ENCODE peak calls at places on chromosomes 6 and 20, in four cellular contexts. X is stomach, M is breast epithelium, F is esophagus muscularis mucosa. U is an unnamed sample.

GRCh38 chr6:64817525-64817924 is 889.5 kb downstream of the EYS start:
- DNase-seq in F (no peak), M (no peak), X (no peak), U (no peak)

GRCh38 chr20:51854912-51855311 is 52.6 kb upstream of the SALL4 start:
- DNase-seq in X (no peak), M (no peak), F (no peak), U (no peak)

GRCh38 chr6:30507849-30508843 is 18.8 kb downstream of the HLA-E start:
- DNase-seq in X (no peak), F (peak), M (no peak), U (no peak)

GRCh38 chr6:108736832-108737231 is 111.4 kb upstream of the ARMC2 start:
- DNase-seq in F (no peak), X (no peak), M (no peak), U (peak)

GRCh38 chr6:41443616-41444525 is 102.3 kb upstream of the FOXP4 start:
- DNase-seq in X (no peak), M (no peak), F (no peak), U (no peak)

GRCh38 chr6:29845405-29846006 is 17.9 kb downstream of the HLA-G start:
- DNase-seq in F (no peak), X (no peak), M (no peak), U (no peak)

GRCh38 chr20:63900373-63900772 is 5.4 kb downstream of the DNAJC5 start:
- DNase-seq in F (no peak), X (no peak), M (no peak), U (no peak)

GRCh38 chr20:44704551-44704971 is 10.6 kb upstream of the CCN5 start:
- DNase-seq in M (no peak), X (no peak), F (no peak), U (no peak)

GRCh38 chr6:75602164-75602896 is 650 bp downstream of the SENP6 start:
- DNase-seq in M (no peak), X (peak), F (no peak), U (peak)

GRCh38 chr6:168927026-168927425 is 326.6 kb downstream of the THBS2 start:
- DNase-seq in M (no peak), X (no peak), F (no peak), U (no peak)

GRCh38 chr6:26296857-26297648 is 67.9 kb upstream of the BTN3A2 start:
- DNase-seq in X (no peak), F (no peak), M (no peak), U (no peak)

GRCh38 chr20:52959125-52959524 is 13.0 kb upstream of the TSHZ2 start:
- DNase-seq in F (no peak), M (no peak), X (no peak), U (no peak)

GRCh38 chr20:57896563-57896962 is 186.7 kb upstream of the PMEPA1 start:
- DNase-seq in X (no peak), M (no peak), F (no peak), U (peak)

GRCh38 chr6:101393291-101394251 is at the start of gene GRIK2:
- DNase-seq in F (no peak), M (no peak), X (no peak), U (peak)

GRCh38 chr6:143598466-143599080 is 79.2 kb upstream of the PHACTR2 start:
- DNase-seq in M (no peak), F (no peak), X (no peak), U (no peak)

GRCh38 chr6:80022803-80023202 is 18.4 kb downstream of the TTK start:
- DNase-seq in F (no peak), M (no peak), X (no peak), U (no peak)

GRCh38 chr6:32882879-32883250 is 28.9 kb downstream of the PSMB9 start:
- DNase-seq in F (no peak), X (no peak), M (no peak), U (no peak)

GRCh38 chr20:54155736-54156317 is 18.0 kb downstream of the CYP24A1 start:
- DNase-seq in F (no peak), M (no peak), X (no peak), U (no peak)

GRCh38 chr6:3619800-3620199 is 131.7 kb downstream of the PXDC1 start:
- DNase-seq in M (no peak), X (no peak), F (peak), U (no peak)

GRCh38 chr20:22686097-22686496 is 101.7 kb upstream of the FOXA2 start:
- DNase-seq in M (no peak), F (peak), X (peak), U (no peak)

GRCh38 chr6:26152226-26153101 is 65.2 kb downstream of the HFE start:
- DNase-seq in X (no peak), F (no peak), M (no peak), U (no peak)

GRCh38 chr20:25539742-25540201 is 45.6 kb downstream of the NINL start:
- DNase-seq in M (no peak), X (no peak), F (no peak), U (no peak)

GRCh38 chr6:40336986-40337780 is 250.0 kb downstream of the LRFN2 start:
- DNase-seq in X (no peak), M (no peak), F (no peak), U (no peak)

GRCh38 chr6:37511910-37512399 is 12.3 kb upstream of the CCDC167 start:
- DNase-seq in M (no peak), F (no peak), X (no peak), U (no peak)

GRCh38 chr6:168123165-168123911 is 44.3 kb upstream of the FRMD1 start:
- DNase-seq in M (no peak), F (peak), X (no peak), U (no peak)

GRCh38 chr6:27908017-27908416 is 4.2 kb downstream of the OR2B2 start:
- DNase-seq in F (no peak), X (no peak), M (no peak), U (no peak)

GRCh38 chr6:170485159-170485558 is 67.9 kb downstream of the PSMB1 start:
- DNase-seq in M (no peak), X (no peak), F (no peak), U (no peak)

GRCh38 chr6:54236984-54237383 is 71.3 kb upstream of the TINAG start:
- DNase-seq in F (no peak), X (no peak), M (no peak), U (no peak)

GRCh38 chr6:3383525-3383924 is 73.3 kb downstream of the SLC22A23 start:
- DNase-seq in X (peak), M (no peak), F (no peak), U (peak)

GRCh38 chr6:159106627-159107241 is 61.9 kb upstream of the TAGAP start:
- DNase-seq in X (peak), M (peak), F (no peak), U (peak)
- TF ChIP-seq POLR2A in X (no peak), M (no peak), F (no peak), U (no peak)

DNA sequence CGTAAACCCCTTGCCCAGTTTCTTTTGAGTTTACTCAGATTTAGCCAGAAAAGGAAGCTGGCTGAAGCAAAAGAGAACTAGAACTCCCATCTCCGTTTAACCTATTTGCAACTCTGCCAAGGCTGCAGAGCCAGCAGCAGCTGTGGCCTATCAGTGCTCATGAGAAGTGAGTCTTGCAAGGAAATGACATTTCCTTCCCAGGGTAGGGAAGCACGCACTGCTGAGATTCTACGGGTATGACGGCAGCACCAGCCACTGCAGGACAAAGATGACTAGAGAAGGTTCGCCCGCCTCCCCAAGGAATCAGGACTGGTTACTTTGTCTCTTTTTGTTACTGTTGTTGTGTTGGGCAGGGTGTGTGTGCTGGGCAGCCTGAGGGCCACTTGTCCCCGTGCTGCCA is 47.6 kb downstream of the PPP1R3G start:
- DNase-seq in F (no peak), X (peak), M (peak), U (no peak)
- H3K27ac ChIP-seq in F (peak), X (peak), M (no peak), U (no peak)

DNA sequence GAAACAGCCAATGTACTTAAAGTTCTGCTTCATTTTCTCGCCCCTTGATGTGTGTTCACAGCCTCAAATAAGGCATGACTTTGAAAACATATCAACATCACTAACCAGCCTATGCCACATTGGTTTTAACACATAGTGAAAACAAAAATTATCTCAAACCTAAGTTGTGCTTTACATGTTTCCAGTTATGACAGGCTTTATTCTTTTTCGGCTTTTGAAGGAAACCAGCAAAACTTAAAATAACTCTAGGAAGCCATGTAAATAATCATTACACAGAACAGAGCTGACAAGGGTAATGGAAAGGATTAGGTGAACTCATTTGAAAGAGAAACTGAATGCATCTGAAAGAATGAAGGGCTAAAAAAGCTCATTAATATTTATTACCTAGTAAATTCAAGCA is 42.1 kb downstream of the BMP5 start:
- DNase-seq in F (no peak), M (no peak), X (no peak), U (no peak)
- H3K4me3 ChIP-seq in F (no peak), M (no peak), X (no peak), U (no peak)

GRCh38 chr6:167094436-167094819 is 28.5 kb upstream of the CCR6 start:
- DNase-seq in M (no peak), F (peak), X (no peak), U (no peak)

GRCh38 chr6:167094820-167095637 is 27.9 kb upstream of the CCR6 start:
- DNase-seq in X (no peak), F (no peak), M (no peak), U (peak)

GRCh38 chr6:167092672-167093339 is 30.1 kb upstream of the CCR6 start:
- DNase-seq in M (no peak), F (no peak), X (no peak), U (peak)

GRCh38 chr6:167093406-167093921 is 29.4 kb upstream of the CCR6 start:
- DNase-seq in M (no peak), X (no peak), F (peak), U (peak)

DNA sequence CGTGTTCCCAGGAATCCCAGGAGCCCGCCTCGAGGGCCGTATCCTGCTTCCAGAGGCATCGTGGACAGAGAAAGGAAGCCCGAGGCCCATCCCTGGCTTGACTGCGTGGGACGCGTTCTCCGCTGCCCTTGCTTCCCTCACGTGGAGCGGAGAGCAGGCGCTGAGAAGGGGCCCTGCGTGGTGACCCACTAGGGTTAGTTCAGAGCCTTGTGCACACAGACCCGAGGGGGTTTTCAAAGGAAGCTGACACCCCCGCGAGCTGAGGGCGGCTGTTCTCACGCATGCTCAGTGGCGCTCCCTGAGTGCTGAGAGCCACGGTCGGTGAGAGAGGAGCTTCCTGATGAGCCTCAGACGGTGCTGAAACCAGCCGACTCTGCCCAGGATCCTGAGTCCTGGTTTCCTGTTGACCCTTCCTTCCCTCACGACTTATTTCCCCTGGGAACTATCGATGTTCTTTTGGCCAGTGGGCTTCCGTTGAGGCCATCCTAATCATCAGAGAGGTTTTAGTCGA is 28.9 kb upstream of the CCR6 start:
- DNase-seq in X (no peak), M (no peak), F (no peak), U (peak)
- TF ChIP-seq POLR2A in X (no peak), M (no peak), F (no peak), U (no peak)

GRCh38 chr20:24458441-24458840 is 11.0 kb upstream of the SYNDIG1 start:
- DNase-seq in F (no peak), X (no peak), M (no peak), U (no peak)
- H3K27ac ChIP-seq in F (no peak), X (no peak), M (no peak), U (no peak)

DNA sequence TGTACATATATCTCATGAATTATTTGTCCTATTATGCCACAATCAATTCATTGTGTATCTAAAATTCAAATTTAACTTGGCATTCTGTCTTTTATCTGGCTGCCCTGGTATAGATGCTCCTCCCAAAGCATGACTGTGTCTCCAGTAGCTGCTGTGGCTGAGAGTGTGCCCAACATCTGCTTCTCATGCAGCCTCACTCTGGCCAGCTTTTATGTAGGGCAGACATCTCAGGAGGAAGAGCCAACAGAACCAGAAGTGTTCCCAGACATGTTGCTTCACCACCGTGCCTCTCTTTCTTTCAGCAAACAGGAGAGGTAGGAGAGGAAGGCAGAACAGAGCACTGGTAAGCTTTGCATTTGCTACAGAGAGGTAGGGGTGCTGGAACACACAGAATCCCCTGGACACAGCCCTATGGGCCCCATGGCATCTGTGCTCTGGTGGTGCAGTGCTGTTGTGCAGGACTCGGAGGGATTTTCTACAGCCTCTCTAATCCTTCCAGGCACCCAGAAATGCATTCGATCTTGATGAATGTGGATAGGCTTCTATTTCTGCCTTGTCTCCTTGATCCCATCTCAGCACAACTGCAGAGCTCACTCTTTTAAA is 637.1 kb downstream of the UTRN start:
- DNase-seq in F (no peak), M (no peak), X (no peak), U (no peak)
- H3K4me3 ChIP-seq in F (no peak), M (no peak), X (no peak), U (no peak)

GRCh38 chr6:18155273-18155863 is at the start of gene KDM1B:
- DNase-seq in X (peak), M (peak), F (no peak), U (peak)
- TF ChIP-seq POLR2A in X (no peak), M (no peak), F (peak), U (peak)

DNA sequence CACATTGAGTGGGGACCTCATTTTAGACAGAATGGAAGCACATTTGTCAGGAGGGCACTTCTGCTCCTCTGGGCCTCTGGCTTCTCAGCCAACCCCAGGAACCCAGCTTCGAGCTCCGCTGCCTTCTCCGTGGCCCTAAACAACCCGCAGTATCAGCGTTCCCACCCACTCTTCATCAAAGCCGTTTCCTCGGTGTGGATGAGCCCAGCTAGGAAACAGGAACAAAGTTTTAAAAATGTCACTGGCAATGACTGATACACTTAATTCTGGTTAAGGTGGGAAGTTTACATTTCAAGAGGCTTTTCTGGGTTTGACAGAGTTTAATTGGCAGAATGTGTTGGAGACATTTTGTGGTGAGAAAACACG is 169.4 kb upstream of the PDE10A start:
- DNase-seq in M (no peak), F (no peak), X (no peak), U (no peak)
- H3K27ac ChIP-seq in M (no peak), F (no peak), X (no peak), U (no peak)

DNA sequence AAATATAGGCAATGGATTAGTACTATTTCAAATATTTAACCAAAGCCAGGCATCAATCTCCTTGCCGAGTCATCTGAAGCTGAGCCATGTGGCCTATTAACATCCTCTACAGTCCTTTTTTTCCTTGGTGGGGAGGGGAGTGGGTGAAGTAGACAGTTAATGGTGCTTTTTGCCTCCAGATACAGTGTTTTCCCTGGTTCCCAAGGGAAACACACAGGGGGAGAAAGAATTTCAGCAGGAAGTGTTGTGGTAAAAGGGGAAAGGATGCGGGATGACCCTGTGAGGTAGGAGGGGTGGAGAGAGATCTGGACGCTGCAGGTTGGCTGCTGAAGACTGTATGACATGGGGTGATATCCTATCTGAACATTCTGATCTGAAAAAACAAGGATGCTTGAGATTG is 9.6 kb downstream of the CLDN20 start:
- DNase-seq in M (no peak), F (no peak), X (no peak), U (no peak)
- H3K4me3 ChIP-seq in M (no peak), F (no peak), X (no peak), U (no peak)

DNA sequence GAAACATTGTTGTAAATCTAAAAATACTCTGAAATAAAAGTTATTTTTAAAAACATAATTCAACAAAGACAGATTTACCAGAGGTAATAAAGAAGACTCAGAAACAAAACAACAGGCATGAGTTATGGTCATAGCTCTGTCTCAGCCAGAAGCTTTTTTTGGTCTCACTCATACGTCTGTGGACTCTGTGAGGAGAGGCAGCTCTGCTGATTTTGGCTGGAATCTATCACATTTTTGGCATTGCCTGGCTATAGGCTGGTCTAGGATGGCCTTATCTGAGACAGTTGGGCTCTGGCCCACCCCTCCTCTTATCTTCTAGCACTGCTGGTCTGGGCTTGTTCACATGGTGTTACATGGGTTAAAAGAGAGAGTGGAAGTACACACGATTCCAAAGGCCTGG is 514.0 kb upstream of the BTBD3 start:
- DNase-seq in X (no peak), F (no peak), M (no peak), U (no peak)
- TF ChIP-seq POLR2A in X (no peak), F (no peak), M (no peak), U (no peak)